ENCODE peak calls at places on chromosomes 7 and 10, in eight cellular contexts. W is A549; E is mucosa of descending colon; Q is ovary; B is neuronal stem cell; L is CD8-positive, alpha-beta T cell; U is IMR-90; F is right lobe of liver. A is an unnamed sample.

GRCh38 chr10:92678196-92678595 is 11.6 kb upstream of the HHEX start:
- DNase-seq in U (no peak), Q (no peak), W (no peak), F (no peak), E (no peak), L (no peak), B (no peak), A (no peak)

GRCh38 chr10:125093199-125093841 is 67.0 kb downstream of the CTBP2 start:
- DNase-seq in W (no peak), L (no peak), B (no peak), Q (peak; percentile 65), U (peak; percentile 73), F (no peak), E (no peak), A (peak; percentile 24)

GRCh38 chr10:46523881-46524470 is 32.5 kb downstream of the GPRIN2 start:
- DNase-seq in Q (peak; percentile 88), U (peak; percentile 94), L (no peak), B (no peak), F (peak; percentile 59), E (no peak), W (peak; percentile 98), A (peak; percentile 44)

GRCh38 chr7:120725376-120726039 is 132.4 kb downstream of the TSPAN12 start:
- DNase-seq in Q (no peak), E (no peak), L (no peak), W (peak; percentile 23), F (no peak), U (peak; percentile 45), B (no peak), A (no peak)

GRCh38 chr7:140659727-140660396 is 12.9 kb upstream of the ADCK2 start:
- DNase-seq in Q (no peak), U (peak; percentile 71), B (no peak), E (no peak), W (no peak), L (no peak), F (no peak), A (no peak)

GRCh38 chr10:7260412-7260900 is 150.4 kb downstream of the SFMBT2 start:
- DNase-seq in U (peak; percentile 86), W (peak; percentile 88), E (no peak), B (peak; percentile 38), F (no peak), L (no peak), Q (peak; percentile 61), A (no peak)

GRCh38 chr7:113774182-113774807 is 144.5 kb downstream of the PPP1R3A start:
- DNase-seq in F (no peak), E (no peak), W (peak; percentile 41), Q (no peak), U (peak; percentile 62), L (no peak), B (no peak), A (no peak)

GRCh38 chr10:76051007-76051936 is 619.8 kb downstream of the LRMDA start:
- DNase-seq in L (no peak), E (no peak), B (peak; percentile 87), Q (no peak), F (peak; percentile 69), W (no peak), U (no peak), A (no peak)

GRCh38 chr7:537911-538634 is 18.4 kb upstream of the PDGFA start:
- DNase-seq in W (peak; percentile 96), Q (no peak), U (peak; percentile 89), L (no peak), E (peak; percentile 95), B (no peak), F (no peak), A (peak; percentile 85)

GRCh38 chr7:45145881-45146280 is 11.7 kb upstream of the RAMP3 start:
- DNase-seq in U (no peak), L (no peak), E (peak; percentile 20), F (no peak), Q (no peak), B (no peak), W (no peak), A (no peak)

GRCh38 chr10:23338155-23338828 is 6.3 kb downstream of the C10orf67 start:
- DNase-seq in L (no peak), B (no peak), Q (no peak), E (no peak), U (peak; percentile 67), F (peak; percentile 62), W (peak; percentile 21), A (no peak)

GRCh38 chr10:73653701-73654100 is 2.1 kb downstream of the SYNPO2L start:
- DNase-seq in W (peak; percentile 67), Q (no peak), B (no peak), L (no peak), F (no peak), U (peak; percentile 60), E (no peak), A (no peak)

GRCh38 chr10:73653195-73653594 is 2.6 kb downstream of the SYNPO2L start:
- DNase-seq in E (no peak), Q (no peak), U (no peak), B (no peak), W (no peak), L (no peak), F (no peak), A (no peak)

GRCh38 chr10:73655257-73655989 is 406 bp downstream of the SYNPO2L start:
- DNase-seq in F (no peak), U (no peak), E (no peak), B (no peak), W (no peak), Q (no peak), L (no peak), A (no peak)

GRCh38 chr10:73650537-73651331 is 5.1 kb downstream of the SYNPO2L start:
- DNase-seq in F (no peak), Q (no peak), U (peak; percentile 97), B (no peak), L (no peak), W (no peak), E (no peak), A (no peak)

GRCh38 chr10:73655990-73656298 is at the start of gene SYNPO2L:
- DNase-seq in L (no peak), Q (no peak), U (no peak), F (no peak), E (no peak), B (no peak), W (no peak), A (no peak)
- H3K4me3 ChIP-seq in L (no peak within 1 kb of the TSS), Q (no peak within 1 kb of the TSS), U (no peak within 1 kb of the TSS), F (no peak within 1 kb of the TSS), E (no peak within 1 kb of the TSS), B (no peak within 1 kb of the TSS), W (no peak within 1 kb of the TSS), A (no peak within 1 kb of the TSS)

GRCh38 chr7:13563257-13563656 is 426.2 kb downstream of the ETV1 start:
- DNase-seq in L (no peak), F (no peak), W (no peak), E (no peak), U (no peak), Q (no peak), B (no peak), A (no peak)
- H3K9me3 ChIP-seq in L (no peaks in the 10 kb centered on the region), F (no peaks in the 10 kb centered on the region), W (no peaks in the 10 kb centered on the region), E (no peaks in the 10 kb centered on the region), U (no peaks in the 10 kb centered on the region), Q (no peaks in the 10 kb centered on the region), B (no peaks in the 10 kb centered on the region), A (no peaks in the 10 kb centered on the region)

DNA sequence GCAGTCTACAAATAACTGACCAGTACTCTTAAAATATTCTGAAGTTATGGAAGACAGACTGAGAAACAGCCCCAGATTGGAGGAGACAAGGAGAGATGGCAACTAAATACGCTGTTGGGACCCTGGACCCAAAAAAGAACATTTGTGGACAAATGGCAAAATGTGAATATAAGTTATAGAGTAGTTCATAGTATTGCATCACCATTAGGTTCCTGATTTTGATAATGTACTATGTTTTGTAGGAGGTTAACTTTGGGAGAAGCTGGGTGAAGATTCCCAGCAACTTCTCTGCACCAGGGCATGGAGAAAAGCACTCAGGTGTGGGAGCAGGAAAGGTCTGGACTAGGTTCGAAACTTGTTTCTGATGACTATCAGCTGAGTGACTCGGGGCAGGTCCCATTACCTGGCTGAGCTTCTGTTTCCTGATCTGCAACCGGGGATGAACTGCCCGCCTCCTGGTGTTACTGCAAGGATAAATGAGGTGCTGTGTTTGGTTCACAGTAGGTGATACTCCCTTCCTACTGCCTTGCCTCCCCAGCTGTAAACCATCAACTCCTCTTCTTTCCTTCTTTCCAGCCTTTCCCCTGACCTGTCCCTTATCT is 48.2 kb downstream of the EEPD1 start:
- DNase-seq in B (no peak), U (no peak), W (no peak), L (no peak), E (no peak), Q (no peak), F (no peak), A (no peak)
- H3K4me1 ChIP-seq in B (peaks cover 16% of the 10 kb centered on the region), U (peaks cover 38% of the 10 kb centered on the region), W (peaks cover 23% of the 10 kb centered on the region), L (peaks cover 13% of the 10 kb centered on the region), E (peaks cover 6% of the 10 kb centered on the region), Q (peaks cover 7% of the 10 kb centered on the region), F (peaks cover 10% of the 10 kb centered on the region), A (peaks cover 19% of the 10 kb centered on the region)

GRCh38 chr7:19145429-19146201 is 394 bp upstream of the FERD3L start:
- DNase-seq in W (no peak), U (no peak), B (no peak), L (no peak), F (no peak), E (no peak), Q (no peak), A (no peak)
- H3K4me3 ChIP-seq in W (no peak overlapping the region), U (no peak overlapping the region), B (no peak overlapping the region), L (no peak overlapping the region), F (no peak overlapping the region), E (no peak overlapping the region), Q (no peak overlapping the region), A (no peak overlapping the region)

GRCh38 chr10:88230251-88230650 is 352.9 kb downstream of the RNLS start:
- DNase-seq in B (no peak), E (no peak), Q (no peak), W (no peak), F (no peak), U (no peak), L (no peak), A (no peak)

GRCh38 chr10:88227342-88228018 is 355.6 kb downstream of the RNLS start:
- DNase-seq in U (peak; percentile 85), W (peak; percentile 19), F (no peak), L (no peak), B (no peak), Q (no peak), E (no peak), A (no peak)

GRCh38 chr10:88226027-88226690 is 357.0 kb downstream of the RNLS start:
- DNase-seq in L (no peak), E (no peak), Q (no peak), W (no peak), U (no peak), F (no peak), B (no peak), A (no peak)

GRCh38 chr10:88226891-88227290 is 356.2 kb downstream of the RNLS start:
- DNase-seq in W (no peak), B (no peak), U (no peak), L (no peak), E (no peak), F (no peak), Q (no peak), A (no peak)

GRCh38 chr10:88228130-88228529 is 355.0 kb downstream of the RNLS start:
- DNase-seq in L (no peak), B (no peak), Q (no peak), W (no peak), F (no peak), U (no peak), E (no peak), A (no peak)
- H3K9me3 ChIP-seq in L (no peaks in the 10 kb centered on the region), B (no peaks in the 10 kb centered on the region), Q (no peaks in the 10 kb centered on the region), W (no peaks in the 10 kb centered on the region), F (no peaks in the 10 kb centered on the region), U (no peaks in the 10 kb centered on the region), E (no peaks in the 10 kb centered on the region), A (no peaks in the 10 kb centered on the region)